ENCODE peak calls at places on chromosomes 16 and 17, in four cellular contexts. H is body of pancreas, O is suprapubic skin, D is HCT116. I is an unnamed sample.

GRCh38 chr17:79988163-79988971 is 47.3 kb downstream of the TBC1D16 start:
- DNase-seq in D (peak; percentile 83), H (no peak), O (no peak), I (no peak)

GRCh38 chr17:9240659-9241370 is 219.5 kb downstream of the NTN1 start:
- DNase-seq in D (no peak), O (peak; percentile 87), H (peak; percentile 78), I (peak; percentile 94)

GRCh38 chr17:71460943-71461342 is 659.9 kb upstream of the SOX9 start:
- DNase-seq in D (peak; percentile 28), O (no peak), H (peak; percentile 64), I (no peak)

GRCh38 chr17:14701901-14702300 is 401.0 kb downstream of the HS3ST3B1 start:
- DNase-seq in H (no peak), O (no peak), D (no peak), I (no peak)

GRCh38 chr17:81519284-81520020 is 6.9 kb upstream of the ACTG1 start:
- DNase-seq in D (peak; percentile 80), H (peak; percentile 82), O (no peak), I (no peak)

GRCh38 chr16:27109666-27110523 is 43.2 kb downstream of the C16orf82 start:
- DNase-seq in D (no peak), O (peak; percentile 82), H (peak; percentile 58), I (peak; percentile 44)

GRCh38 chr16:87060026-87060986 is 256.9 kb downstream of the C16orf95 start:
- DNase-seq in O (no peak), H (no peak), D (no peak), I (no peak)

GRCh38 chr16:70253291-70254094 is 1.8 kb upstream of the EXOSC6 start:
- DNase-seq in D (peak; percentile 28), H (peak; percentile 30), O (no peak), I (no peak)

GRCh38 chr17:47192549-47192948 is 3.5 kb upstream of the CDC27 start:
- DNase-seq in H (no peak), D (no peak), O (no peak), I (no peak)

GRCh38 chr17:41959336-41960095 is 7.1 kb upstream of the CNP start:
- DNase-seq in H (peak; percentile 52), D (peak; percentile 27), O (no peak), I (no peak)

GRCh38 chr17:16378631-16379282 is 2.1 kb upstream of the UBB start:
- DNase-seq in O (no peak), H (no peak), D (no peak), I (no peak)

GRCh38 chr17:35212668-35213067 is 18.5 kb upstream of the SLC35G3 start:
- DNase-seq in H (no peak), O (no peak), D (no peak), I (no peak)

GRCh38 chr17:78359936-78360370 is at the start of gene SOCS3:
- DNase-seq in O (peak; percentile 97), H (peak; percentile 94), D (peak; percentile 93), I (peak; percentile 94)

GRCh38 chr17:49482144-49482817 is 12.8 kb upstream of the NGFR start:
- DNase-seq in O (no peak), D (no peak), H (no peak), I (no peak)

GRCh38 chr16:23642246-23642774 is 1.0 kb downstream of the DCTN5 start:
- DNase-seq in H (no peak), D (no peak), O (no peak), I (no peak)

GRCh38 chr16:56301391-56301850 is 110.1 kb downstream of the GNAO1 start:
- DNase-seq in O (no peak), D (no peak), H (no peak), I (no peak)

GRCh38 chr16:60553316-60553801 is 1482.9 kb downstream of the CDH8 start:
- DNase-seq in H (no peak), O (no peak), D (no peak), I (no peak)

GRCh38 chr16:27382187-27382855 is 19.7 kb upstream of the IL21R start:
- DNase-seq in D (no peak), O (no peak), H (no peak), I (peak; percentile 61)

GRCh38 chr17:59469786-59470485 is 95.5 kb upstream of the DHX40 start:
- DNase-seq in D (no peak), O (no peak), H (no peak), I (peak; percentile 48)

GRCh38 chr16:13153696-13154095 is 252.3 kb downstream of the SHISA9 start:
- DNase-seq in O (no peak), D (no peak), H (no peak), I (no peak)

GRCh38 chr16:53773150-53773846 is 69.3 kb downstream of the FTO start:
- DNase-seq in O (no peak), H (peak; percentile 50), D (no peak), I (peak; percentile 43)

GRCh38 chr17:41328207-41328606 is 12.7 kb upstream of the KRTAP17-1 start:
- DNase-seq in H (no peak), O (no peak), D (no peak), I (no peak)

GRCh38 chr17:9217151-9218067 is 196.1 kb downstream of the NTN1 start:
- DNase-seq in H (no peak), O (no peak), D (no peak), I (no peak)

GRCh38 chr17:36183001-36183810 is 6.8 kb upstream of the TBC1D3B start:
- DNase-seq in H (peak; percentile 56), O (no peak), D (peak; percentile 39), I (peak; percentile 88)

GRCh38 chr16:75929056-75929455 is 202.8 kb upstream of the CPHXL start:
- DNase-seq in H (no peak), O (no peak), D (no peak), I (no peak)

GRCh38 chr16:15460601-15461000 is 26.2 kb downstream of the BMERB1 start:
- DNase-seq in O (no peak), D (no peak), H (no peak), I (no peak)

GRCh38 chr17:74180336-74180735 is 23.1 kb upstream of the RPL38 start:
- DNase-seq in D (no peak), H (no peak), O (no peak), I (no peak)

GRCh38 chr16:64412578-64413280 is 709.1 kb downstream of the CDH11 start:
- DNase-seq in D (no peak), H (no peak), O (no peak), I (no peak)

GRCh38 chr17:83199500-83200201 is 120.2 kb downstream of the METRNL start:
- DNase-seq in O (peak; percentile 82), H (peak; percentile 11), D (no peak), I (peak; percentile 89)

GRCh38 chr17:50548831-50549230 is 1.9 kb downstream of the SPATA20 start:
- DNase-seq in O (no peak), D (no peak), H (no peak), I (no peak)

GRCh38 chr17:50546701-50547034 is 306 bp upstream of the SPATA20 start:
- DNase-seq in O (no peak), D (no peak), H (no peak), I (no peak)

GRCh38 chr17:50547736-50548083 is 736 bp downstream of the SPATA20 start:
- DNase-seq in H (no peak), D (no peak), O (no peak), I (peak; percentile 86)

GRCh38 chr17:50545306-50545705 is 1.7 kb upstream of the SPATA20 start:
- DNase-seq in D (no peak), H (no peak), O (no peak), I (no peak)

GRCh38 chr17:50547035-50547735 is at the start of gene SPATA20:
- DNase-seq in H (peak; percentile 94), D (peak; percentile 80), O (peak; percentile 96), I (peak; percentile 99)
- TF ChIP-seq POLR2A in H (peak; percentile 90), D (peak; percentile 79), O (peak; percentile 66), I (peak; percentile 15)

GRCh38 chr16:22220714-22221113 is 14.6 kb downstream of the EEF2K start:
- DNase-seq in H (no peak), D (no peak), O (no peak), I (no peak)

GRCh38 chr16:22220076-22220453 is 14.0 kb downstream of the EEF2K start:
- DNase-seq in D (no peak), O (no peak), H (no peak), I (no peak)

GRCh38 chr16:22219389-22220075 is 13.5 kb downstream of the EEF2K start:
- DNase-seq in O (no peak), D (no peak), H (no peak), I (no peak)

GRCh38 chr16:22216191-22216831 is 10.2 kb downstream of the EEF2K start:
- DNase-seq in O (no peak), H (no peak), D (no peak), I (no peak)

GRCh38 chr16:22217890-22218730 is 12.0 kb downstream of the EEF2K start:
- DNase-seq in D (no peak), H (no peak), O (no peak), I (no peak)
- TF ChIP-seq POLR2A in D (no peak), H (no peak), O (no peak), I (no peak)

DNA sequence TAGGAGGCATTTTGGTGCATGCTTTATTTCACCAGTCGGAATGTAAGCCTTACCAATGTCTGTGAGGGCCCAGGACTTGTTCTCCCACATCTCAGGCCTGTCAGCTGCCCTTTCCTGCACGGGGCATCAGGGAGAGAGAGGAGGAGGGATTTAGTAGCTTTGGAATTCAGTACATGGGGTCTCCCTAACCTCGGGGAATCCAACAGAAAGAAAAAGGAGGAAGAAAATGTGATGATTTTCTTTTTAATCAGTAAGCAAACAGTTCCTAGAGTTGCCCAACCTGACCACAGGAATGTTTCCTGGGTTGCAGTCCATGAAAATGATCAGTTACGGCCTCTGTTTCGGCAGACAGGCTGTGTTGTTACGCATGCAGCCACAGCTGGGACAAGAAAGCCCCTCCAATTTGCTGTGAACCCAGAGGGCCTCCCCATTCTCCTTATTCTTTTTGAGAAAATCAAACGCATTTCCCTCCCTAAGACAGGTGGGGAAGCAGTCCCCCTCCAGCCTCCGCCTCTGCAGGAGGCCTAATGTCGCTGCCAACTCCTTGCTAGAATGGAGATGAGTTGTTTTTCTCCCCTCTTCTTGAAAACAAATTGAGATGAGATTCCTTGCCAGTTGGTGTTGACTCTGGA is 53.1 kb upstream of the TANGO6 start:
- DNase-seq in H (peak; percentile 32), O (no peak), D (no peak), I (no peak)
- TF ChIP-seq POLR2A in H (no peak), O (no peak), D (no peak), I (no peak)

GRCh38 chr17:38800237-38800760 is 943 bp upstream of the PIP4K2B start:
- DNase-seq in D (no peak), H (no peak), O (no peak), I (no peak)

GRCh38 chr17:38797091-38797490 is 2.3 kb downstream of the PIP4K2B start:
- DNase-seq in H (no peak), O (no peak), D (no peak), I (no peak)

GRCh38 chr17:38798614-38799500 is 499 bp downstream of the PIP4K2B start:
- DNase-seq in O (no peak), D (no peak), H (no peak), I (peak; percentile 94)

GRCh38 chr17:38797828-38798227 is 1.5 kb downstream of the PIP4K2B start:
- DNase-seq in H (no peak), O (no peak), D (no peak), I (no peak)

DNA sequence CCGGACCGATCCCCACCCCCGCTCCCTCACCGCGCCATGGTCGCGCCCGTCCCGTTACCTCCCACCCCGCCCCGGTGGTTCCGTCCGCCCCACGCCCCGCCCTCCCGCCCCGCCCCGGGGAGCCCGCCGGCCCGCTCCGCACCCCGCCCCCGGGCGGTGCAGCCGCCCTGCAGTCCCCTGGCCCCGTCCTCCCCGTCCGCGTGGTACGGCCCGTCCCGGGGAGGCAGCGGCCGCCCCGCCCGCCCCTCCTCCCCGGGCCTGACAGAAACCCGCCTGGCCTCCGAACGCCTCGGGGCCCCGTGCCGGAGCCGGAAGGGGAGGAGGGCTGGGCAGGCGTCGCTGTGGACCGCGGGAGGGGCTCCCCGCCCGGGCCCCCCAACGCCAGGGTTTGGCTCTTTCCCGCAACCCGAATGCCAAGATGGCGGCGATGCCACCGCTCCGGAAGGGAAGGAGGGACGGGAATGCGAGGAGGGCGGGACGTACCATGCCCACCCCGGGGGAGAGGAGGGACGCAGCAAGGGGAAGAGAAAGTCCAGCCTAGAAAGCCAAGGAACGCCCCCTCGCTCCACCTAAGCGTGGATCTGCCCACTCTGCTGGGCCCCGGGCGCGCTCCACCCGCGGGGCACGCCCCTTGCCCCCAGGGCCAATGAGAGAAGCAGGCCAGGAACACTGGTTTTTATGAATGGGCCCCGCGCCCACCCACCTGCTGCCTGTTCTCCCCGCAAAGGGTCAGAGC is at the start of gene PIP4K2B:
- DNase-seq in O (peak; percentile 98), D (peak; percentile 97), H (peak; percentile 96), I (peak; percentile 92)
- TF ChIP-seq POLR2A in O (peak; percentile 19), D (peak; percentile 65), H (peak; percentile 40), I (no peak)